ENCODE peak calls at places on chromosomes 6 and 20, in ten cellular contexts. One of them, this sample, is unnamed.

GRCh38 chr20:5039255-5039657 is 37.9 kb upstream of the SLC23A2 start:
- DNase-seq in right cardiac atrium: no peak
- DNase-seq in hepatocyte: no peak
- DNase-seq in brain microvascular endothelial cell: no peak
- DNase-seq in lung: no peak
- DNase-seq in CD8-positive, alpha-beta memory T cell: peak; percentile 85
- DNase-seq in upper lobe of left lung: no peak
- DNase-seq in left ventricle myocardium inferior: no peak
- DNase-seq in fibroblast of lung: no peak
- DNase-seq in SJSA1: no peak
- DNase-seq in this sample: no peak

GRCh38 chr6:169932491-169932890 is 181.1 kb downstream of the ERMARD start:
- DNase-seq in SJSA1: no peak
- DNase-seq in upper lobe of left lung: peak; percentile 70
- DNase-seq in brain microvascular endothelial cell: no peak
- DNase-seq in CD8-positive, alpha-beta memory T cell: no peak
- DNase-seq in fibroblast of lung: no peak
- DNase-seq in hepatocyte: no peak
- DNase-seq in lung: no peak
- DNase-seq in left ventricle myocardium inferior: no peak
- DNase-seq in right cardiac atrium: no peak
- DNase-seq in this sample: peak; percentile 16

GRCh38 chr6:157269261-157269794 is 54.0 kb downstream of the TMEM242 start:
- DNase-seq in lung: peak; percentile 42
- DNase-seq in brain microvascular endothelial cell: peak; percentile 65
- DNase-seq in hepatocyte: peak; percentile 38
- DNase-seq in left ventricle myocardium inferior: peak; percentile 81
- DNase-seq in upper lobe of left lung: peak; percentile 86
- DNase-seq in right cardiac atrium: peak; percentile 86
- DNase-seq in fibroblast of lung: peak; percentile 39
- DNase-seq in CD8-positive, alpha-beta memory T cell: no peak
- DNase-seq in SJSA1: no peak
- DNase-seq in this sample: no peak

GRCh38 chr20:1775117-1775516 is 117.5 kb upstream of the SIRPG start:
- DNase-seq in SJSA1: no peak
- DNase-seq in left ventricle myocardium inferior: no peak
- DNase-seq in right cardiac atrium: no peak
- DNase-seq in CD8-positive, alpha-beta memory T cell: no peak
- DNase-seq in brain microvascular endothelial cell: peak; percentile 65
- DNase-seq in upper lobe of left lung: no peak
- DNase-seq in lung: no peak
- DNase-seq in hepatocyte: no peak
- DNase-seq in fibroblast of lung: peak; percentile 9
- DNase-seq in this sample: no peak

GRCh38 chr6:37058084-37058586 is 52.7 kb downstream of the FGD2 start:
- DNase-seq in fibroblast of lung: peak; percentile 47
- DNase-seq in SJSA1: peak; percentile 42
- DNase-seq in CD8-positive, alpha-beta memory T cell: no peak
- DNase-seq in hepatocyte: no peak
- DNase-seq in right cardiac atrium: peak; percentile 20
- DNase-seq in lung: no peak
- DNase-seq in upper lobe of left lung: no peak
- DNase-seq in left ventricle myocardium inferior: no peak
- DNase-seq in brain microvascular endothelial cell: no peak
- DNase-seq in this sample: no peak

GRCh38 chr20:63978319-63979220 is 872 bp downstream of the SAMD10 start:
- DNase-seq in SJSA1: no peak
- DNase-seq in fibroblast of lung: no peak
- DNase-seq in lung: peak; percentile 81
- DNase-seq in brain microvascular endothelial cell: no peak
- DNase-seq in CD8-positive, alpha-beta memory T cell: peak; percentile 62
- DNase-seq in upper lobe of left lung: peak; percentile 93
- DNase-seq in left ventricle myocardium inferior: peak; percentile 78
- DNase-seq in right cardiac atrium: peak; percentile 71
- DNase-seq in hepatocyte: peak; percentile 90
- DNase-seq in this sample: peak; percentile 95

GRCh38 chr6:90123796-90124195 is 172.8 kb downstream of the BACH2 start:
- DNase-seq in SJSA1: no peak
- DNase-seq in left ventricle myocardium inferior: no peak
- DNase-seq in fibroblast of lung: peak; percentile 41
- DNase-seq in hepatocyte: no peak
- DNase-seq in brain microvascular endothelial cell: no peak
- DNase-seq in right cardiac atrium: no peak
- DNase-seq in lung: no peak
- DNase-seq in upper lobe of left lung: no peak
- DNase-seq in CD8-positive, alpha-beta memory T cell: no peak
- DNase-seq in this sample: no peak

GRCh38 chr20:11438412-11438811 is 479.3 kb upstream of the BTBD3 start:
- DNase-seq in SJSA1: no peak
- DNase-seq in hepatocyte: no peak
- DNase-seq in fibroblast of lung: no peak
- DNase-seq in CD8-positive, alpha-beta memory T cell: no peak
- DNase-seq in upper lobe of left lung: no peak
- DNase-seq in brain microvascular endothelial cell: no peak
- DNase-seq in right cardiac atrium: no peak
- DNase-seq in left ventricle myocardium inferior: no peak
- DNase-seq in lung: no peak
- DNase-seq in this sample: no peak

GRCh38 chr6:15207923-15208322 is 37.9 kb upstream of the JARID2 start:
- DNase-seq in SJSA1: no peak
- DNase-seq in CD8-positive, alpha-beta memory T cell: no peak
- DNase-seq in brain microvascular endothelial cell: peak; percentile 3
- DNase-seq in hepatocyte: no peak
- DNase-seq in left ventricle myocardium inferior: no peak
- DNase-seq in fibroblast of lung: peak; percentile 12
- DNase-seq in upper lobe of left lung: no peak
- DNase-seq in lung: no peak
- DNase-seq in right cardiac atrium: no peak
- DNase-seq in this sample: no peak

GRCh38 chr6:98002678-98003077 is 719.7 kb upstream of the MMS22L start:
- DNase-seq in brain microvascular endothelial cell: no peak
- DNase-seq in CD8-positive, alpha-beta memory T cell: no peak
- DNase-seq in lung: no peak
- DNase-seq in fibroblast of lung: no peak
- DNase-seq in left ventricle myocardium inferior: no peak
- DNase-seq in SJSA1: no peak
- DNase-seq in upper lobe of left lung: no peak
- DNase-seq in right cardiac atrium: no peak
- DNase-seq in hepatocyte: no peak
- DNase-seq in this sample: no peak
- H3K27me3 ChIP-seq in brain microvascular endothelial cell: no peaks in the 10 kb centered on the region
- H3K27me3 ChIP-seq in CD8-positive, alpha-beta memory T cell: no peaks in the 10 kb centered on the region
- H3K27me3 ChIP-seq in lung: no peaks in the 10 kb centered on the region
- H3K27me3 ChIP-seq in fibroblast of lung: no peaks in the 10 kb centered on the region
- H3K27me3 ChIP-seq in left ventricle myocardium inferior: no peaks in the 10 kb centered on the region
- H3K27me3 ChIP-seq in SJSA1: no peaks in the 10 kb centered on the region
- H3K27me3 ChIP-seq in upper lobe of left lung: no peaks in the 10 kb centered on the region
- H3K27me3 ChIP-seq in right cardiac atrium: no peaks in the 10 kb centered on the region
- H3K27me3 ChIP-seq in hepatocyte: no peaks in the 10 kb centered on the region
- H3K27me3 ChIP-seq in this sample: no peaks in the 10 kb centered on the region

GRCh38 chr6:28566527-28567252 is 41.0 kb downstream of the GPX5 start:
- DNase-seq in CD8-positive, alpha-beta memory T cell: no peak
- DNase-seq in brain microvascular endothelial cell: no peak
- DNase-seq in hepatocyte: no peak
- DNase-seq in lung: no peak
- DNase-seq in left ventricle myocardium inferior: no peak
- DNase-seq in fibroblast of lung: no peak
- DNase-seq in upper lobe of left lung: no peak
- DNase-seq in right cardiac atrium: no peak
- DNase-seq in SJSA1: no peak
- DNase-seq in this sample: no peak
- H3K27me3 ChIP-seq in CD8-positive, alpha-beta memory T cell: peaks cover 6% of the 10 kb centered on the region
- H3K27me3 ChIP-seq in brain microvascular endothelial cell: peaks cover 3% of the 10 kb centered on the region
- H3K27me3 ChIP-seq in hepatocyte: no peaks in the 10 kb centered on the region
- H3K27me3 ChIP-seq in lung: no peaks in the 10 kb centered on the region
- H3K27me3 ChIP-seq in left ventricle myocardium inferior: peaks cover 36% of the 10 kb centered on the region
- H3K27me3 ChIP-seq in fibroblast of lung: no peaks in the 10 kb centered on the region
- H3K27me3 ChIP-seq in upper lobe of left lung: no peaks in the 10 kb centered on the region
- H3K27me3 ChIP-seq in right cardiac atrium: no peaks in the 10 kb centered on the region
- H3K27me3 ChIP-seq in SJSA1: no peaks in the 10 kb centered on the region
- H3K27me3 ChIP-seq in this sample: no peaks in the 10 kb centered on the region

DNA sequence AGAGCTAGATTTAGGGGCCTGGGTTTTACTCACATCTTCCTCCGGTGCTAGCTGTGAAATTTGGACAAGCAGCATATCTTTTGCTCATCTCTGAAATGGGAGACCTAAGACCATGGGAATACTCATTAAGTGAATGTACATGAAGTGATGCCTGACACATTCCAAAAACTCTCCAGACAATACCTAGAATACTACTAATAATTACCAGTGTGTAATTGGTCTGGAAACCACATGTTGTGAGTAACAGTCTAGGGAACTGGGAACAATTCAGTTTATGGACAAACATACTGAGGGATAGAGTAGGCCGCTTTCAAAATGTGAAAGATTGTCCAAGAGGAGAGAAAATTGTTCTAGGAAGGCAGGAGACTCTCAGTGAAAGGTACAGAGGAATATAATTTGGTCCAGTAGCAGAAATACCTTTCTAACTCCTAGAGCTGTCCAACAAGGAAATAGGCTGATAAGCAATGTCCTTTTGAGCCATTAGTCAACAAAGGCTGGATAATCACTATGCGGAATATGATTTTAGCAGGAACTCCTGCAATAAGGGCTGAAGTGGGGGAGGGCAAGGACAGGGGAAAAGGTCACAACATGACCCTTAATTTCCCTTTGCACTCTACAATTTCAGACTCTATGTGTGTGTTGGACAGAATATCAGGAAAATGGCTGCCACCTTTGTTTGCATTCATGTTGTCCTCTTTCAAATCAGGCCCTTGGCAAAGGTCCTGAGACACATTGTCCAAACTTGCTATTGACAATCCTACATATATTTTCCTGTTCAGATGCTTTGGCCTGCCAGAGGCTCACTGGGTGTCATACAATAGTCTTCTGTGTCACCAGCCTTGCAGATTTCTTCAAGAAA is 315.4 kb downstream of the PLCB1 start:
- DNase-seq in CD8-positive, alpha-beta memory T cell: no peak
- DNase-seq in brain microvascular endothelial cell: no peak
- DNase-seq in left ventricle myocardium inferior: no peak
- DNase-seq in fibroblast of lung: no peak
- DNase-seq in SJSA1: no peak
- DNase-seq in right cardiac atrium: no peak
- DNase-seq in upper lobe of left lung: no peak
- DNase-seq in lung: no peak
- DNase-seq in hepatocyte: no peak
- DNase-seq in this sample: peak; percentile 9
- H3K27me3 ChIP-seq in CD8-positive, alpha-beta memory T cell: no peaks in the 10 kb centered on the region
- H3K27me3 ChIP-seq in brain microvascular endothelial cell: no peaks in the 10 kb centered on the region
- H3K27me3 ChIP-seq in left ventricle myocardium inferior: no peaks in the 10 kb centered on the region
- H3K27me3 ChIP-seq in fibroblast of lung: no peaks in the 10 kb centered on the region
- H3K27me3 ChIP-seq in SJSA1: no peaks in the 10 kb centered on the region
- H3K27me3 ChIP-seq in right cardiac atrium: no peaks in the 10 kb centered on the region
- H3K27me3 ChIP-seq in upper lobe of left lung: no peaks in the 10 kb centered on the region
- H3K27me3 ChIP-seq in lung: no peaks in the 10 kb centered on the region
- H3K27me3 ChIP-seq in hepatocyte: no peaks in the 10 kb centered on the region
- H3K27me3 ChIP-seq in this sample: no peaks in the 10 kb centered on the region

DNA sequence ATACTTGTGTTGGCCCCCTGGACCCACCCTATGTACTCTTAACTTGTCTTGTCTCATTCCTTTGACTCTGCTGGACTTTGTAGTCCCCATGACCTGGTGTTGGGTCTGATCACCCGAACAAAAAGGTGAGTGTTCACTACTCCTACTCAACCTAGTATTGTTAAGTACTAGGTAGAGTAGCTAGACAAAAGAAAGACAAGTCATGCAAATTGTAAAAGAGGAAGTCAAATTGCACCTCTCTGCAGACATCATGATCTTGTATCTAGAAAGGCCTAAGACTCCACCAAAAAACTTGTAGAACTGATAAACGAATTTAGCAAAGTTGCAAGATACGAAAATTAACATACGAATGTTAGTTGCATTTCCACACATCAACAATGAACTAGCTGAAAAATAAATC is 35.7 kb upstream of the ZNF391 start:
- DNase-seq in SJSA1: no peak
- DNase-seq in hepatocyte: no peak
- DNase-seq in brain microvascular endothelial cell: no peak
- DNase-seq in fibroblast of lung: no peak
- DNase-seq in left ventricle myocardium inferior: no peak
- DNase-seq in lung: no peak
- DNase-seq in upper lobe of left lung: no peak
- DNase-seq in CD8-positive, alpha-beta memory T cell: no peak
- DNase-seq in right cardiac atrium: no peak
- DNase-seq in this sample: no peak
- H3K27me3 ChIP-seq in SJSA1: no peaks in the 10 kb centered on the region
- H3K27me3 ChIP-seq in hepatocyte: no peaks in the 10 kb centered on the region
- H3K27me3 ChIP-seq in brain microvascular endothelial cell: no peaks in the 10 kb centered on the region
- H3K27me3 ChIP-seq in fibroblast of lung: no peaks in the 10 kb centered on the region
- H3K27me3 ChIP-seq in left ventricle myocardium inferior: no peaks in the 10 kb centered on the region
- H3K27me3 ChIP-seq in lung: no peaks in the 10 kb centered on the region
- H3K27me3 ChIP-seq in upper lobe of left lung: no peaks in the 10 kb centered on the region
- H3K27me3 ChIP-seq in CD8-positive, alpha-beta memory T cell: no peaks in the 10 kb centered on the region
- H3K27me3 ChIP-seq in right cardiac atrium: no peaks in the 10 kb centered on the region
- H3K27me3 ChIP-seq in this sample: no peaks in the 10 kb centered on the region

GRCh38 chr20:50284811-50285375 is 94.3 kb downstream of the CEBPB start:
- DNase-seq in fibroblast of lung: no peak
- DNase-seq in SJSA1: no peak
- DNase-seq in lung: no peak
- DNase-seq in CD8-positive, alpha-beta memory T cell: no peak
- DNase-seq in left ventricle myocardium inferior: no peak
- DNase-seq in upper lobe of left lung: no peak
- DNase-seq in hepatocyte: no peak
- DNase-seq in brain microvascular endothelial cell: no peak
- DNase-seq in right cardiac atrium: peak; percentile 33
- DNase-seq in this sample: no peak
- H3K27me3 ChIP-seq in fibroblast of lung: no peaks in the 10 kb centered on the region
- H3K27me3 ChIP-seq in SJSA1: no peaks in the 10 kb centered on the region
- H3K27me3 ChIP-seq in lung: no peaks in the 10 kb centered on the region
- H3K27me3 ChIP-seq in CD8-positive, alpha-beta memory T cell: no peaks in the 10 kb centered on the region
- H3K27me3 ChIP-seq in left ventricle myocardium inferior: no peaks in the 10 kb centered on the region
- H3K27me3 ChIP-seq in upper lobe of left lung: no peaks in the 10 kb centered on the region
- H3K27me3 ChIP-seq in hepatocyte: no peaks in the 10 kb centered on the region
- H3K27me3 ChIP-seq in brain microvascular endothelial cell: no peaks in the 10 kb centered on the region
- H3K27me3 ChIP-seq in right cardiac atrium: no peaks in the 10 kb centered on the region
- H3K27me3 ChIP-seq in this sample: no peaks in the 10 kb centered on the region

This sample was measured in Caco-2.